ENCODE peak calls at places on chromosomes 12 and 14, in six cellular contexts. One of them, this sample, is unnamed.

GRCh38 chr12:4307593-4308333 is 13.2 kb upstream of the TIGAR start:
- DNase-seq in spleen: no peak
- DNase-seq in bronchial epithelial cell: peak; percentile 94
- DNase-seq in psoas muscle: peak; percentile 76
- DNase-seq in heart right ventricle: peak; percentile 52
- DNase-seq in ascending aorta: no peak
- DNase-seq in this sample: peak; percentile 61

GRCh38 chr12:5076761-5077160 is 33.1 kb downstream of the KCNA5 start:
- DNase-seq in bronchial epithelial cell: no peak
- DNase-seq in psoas muscle: no peak
- DNase-seq in ascending aorta: no peak
- DNase-seq in heart right ventricle: peak; percentile 33
- DNase-seq in spleen: no peak
- DNase-seq in this sample: peak; percentile 48

GRCh38 chr12:101927042-101927441 is 49.7 kb downstream of the DRAM1 start:
- DNase-seq in ascending aorta: no peak
- DNase-seq in spleen: no peak
- DNase-seq in psoas muscle: no peak
- DNase-seq in heart right ventricle: no peak
- DNase-seq in bronchial epithelial cell: no peak
- DNase-seq in this sample: no peak

GRCh38 chr14:51310453-51311074 is 70.5 kb downstream of the TMX1 start:
- DNase-seq in spleen: no peak
- DNase-seq in psoas muscle: no peak
- DNase-seq in heart right ventricle: no peak
- DNase-seq in bronchial epithelial cell: no peak
- DNase-seq in ascending aorta: no peak
- DNase-seq in this sample: no peak

GRCh38 chr12:6230321-6231110 is 30.3 kb downstream of the CD9 start:
- DNase-seq in spleen: peak; percentile 93
- DNase-seq in bronchial epithelial cell: peak; percentile 69
- DNase-seq in psoas muscle: peak; percentile 77
- DNase-seq in ascending aorta: peak; percentile 37
- DNase-seq in heart right ventricle: no peak
- DNase-seq in this sample: peak; percentile 42

GRCh38 chr14:56338674-56339073 is 220.5 kb downstream of the PELI2 start:
- DNase-seq in spleen: no peak
- DNase-seq in heart right ventricle: no peak
- DNase-seq in psoas muscle: no peak
- DNase-seq in bronchial epithelial cell: no peak
- DNase-seq in ascending aorta: no peak
- DNase-seq in this sample: no peak

GRCh38 chr12:77667101-77667500 is 163.6 kb upstream of the NAV3 start:
- DNase-seq in ascending aorta: no peak
- DNase-seq in bronchial epithelial cell: no peak
- DNase-seq in spleen: no peak
- DNase-seq in psoas muscle: no peak
- DNase-seq in heart right ventricle: no peak
- DNase-seq in this sample: no peak

GRCh38 chr12:69119770-69120169 is 119.6 kb upstream of the CPSF6 start:
- DNase-seq in spleen: no peak
- DNase-seq in psoas muscle: no peak
- DNase-seq in bronchial epithelial cell: no peak
- DNase-seq in ascending aorta: no peak
- DNase-seq in heart right ventricle: no peak
- DNase-seq in this sample: no peak

GRCh38 chr14:92348154-92348553 is 25.2 kb downstream of the SLC24A4 start:
- DNase-seq in spleen: no peak
- DNase-seq in bronchial epithelial cell: peak; percentile 24
- DNase-seq in ascending aorta: no peak
- DNase-seq in psoas muscle: no peak
- DNase-seq in heart right ventricle: no peak
- DNase-seq in this sample: no peak

GRCh38 chr14:93068721-93069120 is 47.0 kb downstream of the ITPK1 start:
- DNase-seq in ascending aorta: no peak
- DNase-seq in psoas muscle: no peak
- DNase-seq in spleen: no peak
- DNase-seq in bronchial epithelial cell: no peak
- DNase-seq in heart right ventricle: no peak
- DNase-seq in this sample: peak; percentile 59

GRCh38 chr12:57219993-57220728 is 3.6 kb downstream of the NXPH4 start:
- DNase-seq in bronchial epithelial cell: no peak
- DNase-seq in ascending aorta: no peak
- DNase-seq in spleen: no peak
- DNase-seq in psoas muscle: no peak
- DNase-seq in heart right ventricle: no peak
- DNase-seq in this sample: no peak

GRCh38 chr14:24149302-24149969 is 2.1 kb downstream of the RNF31 start:
- DNase-seq in bronchial epithelial cell: no peak
- DNase-seq in spleen: no peak
- DNase-seq in heart right ventricle: no peak
- DNase-seq in psoas muscle: no peak
- DNase-seq in ascending aorta: no peak
- DNase-seq in this sample: no peak

GRCh38 chr12:73067616-73068015 is 795.4 kb downstream of the TRHDE start:
- DNase-seq in psoas muscle: no peak
- DNase-seq in spleen: no peak
- DNase-seq in heart right ventricle: no peak
- DNase-seq in ascending aorta: no peak
- DNase-seq in bronchial epithelial cell: no peak
- DNase-seq in this sample: no peak

GRCh38 chr12:67286257-67286656 is 17.1 kb downstream of the CAND1 start:
- DNase-seq in heart right ventricle: no peak
- DNase-seq in psoas muscle: no peak
- DNase-seq in ascending aorta: no peak
- DNase-seq in spleen: no peak
- DNase-seq in bronchial epithelial cell: no peak
- DNase-seq in this sample: no peak
- H3K36me3 ChIP-seq in heart right ventricle: peaks cover 5% of the 10 kb centered on the region
- H3K36me3 ChIP-seq in psoas muscle: no peaks in the 10 kb centered on the region
- H3K36me3 ChIP-seq in ascending aorta: peaks cover 17% of the 10 kb centered on the region
- H3K36me3 ChIP-seq in spleen: no peaks in the 10 kb centered on the region
- H3K36me3 ChIP-seq in bronchial epithelial cell: peaks cover 5% of the 10 kb centered on the region
- H3K36me3 ChIP-seq in this sample: peaks cover 30% of the 10 kb centered on the region

GRCh38 chr12:58886474-58886873 is 33.8 kb downstream of the LRIG3 start:
- DNase-seq in bronchial epithelial cell: no peak
- DNase-seq in spleen: no peak
- DNase-seq in heart right ventricle: no peak
- DNase-seq in ascending aorta: no peak
- DNase-seq in psoas muscle: no peak
- DNase-seq in this sample: no peak
- H3K36me3 ChIP-seq in bronchial epithelial cell: peaks cover 9% of the 10 kb centered on the region
- H3K36me3 ChIP-seq in spleen: no peaks in the 10 kb centered on the region
- H3K36me3 ChIP-seq in heart right ventricle: peaks cover 45% of the 10 kb centered on the region
- H3K36me3 ChIP-seq in ascending aorta: peaks cover 26% of the 10 kb centered on the region
- H3K36me3 ChIP-seq in psoas muscle: peaks cover 15% of the 10 kb centered on the region
- H3K36me3 ChIP-seq in this sample: peaks cover 68% of the 10 kb centered on the region

GRCh38 chr12:132052191-132052932 is 91.8 kb downstream of the DDX51 start:
- DNase-seq in psoas muscle: no peak
- DNase-seq in ascending aorta: no peak
- DNase-seq in bronchial epithelial cell: no peak
- DNase-seq in spleen: no peak
- DNase-seq in heart right ventricle: no peak
- DNase-seq in this sample: no peak
- H3K36me3 ChIP-seq in psoas muscle: peaks cover 9% of the 10 kb centered on the region
- H3K36me3 ChIP-seq in ascending aorta: peaks cover 91% of the 10 kb centered on the region
- H3K36me3 ChIP-seq in bronchial epithelial cell: peaks cover 22% of the 10 kb centered on the region
- H3K36me3 ChIP-seq in spleen: peaks cover 70% of the 10 kb centered on the region
- H3K36me3 ChIP-seq in heart right ventricle: peaks cover 61% of the 10 kb centered on the region
- H3K36me3 ChIP-seq in this sample: peaks cover 95% of the 10 kb centered on the region

GRCh38 chr14:105455086-105455640 is 19.5 kb upstream of the CRIP2 start:
- DNase-seq in psoas muscle: no peak
- DNase-seq in ascending aorta: no peak
- DNase-seq in bronchial epithelial cell: no peak
- DNase-seq in heart right ventricle: peak; percentile 9
- DNase-seq in spleen: no peak
- DNase-seq in this sample: no peak
- H3K36me3 ChIP-seq in psoas muscle: peaks cover 6% of the 10 kb centered on the region
- H3K36me3 ChIP-seq in ascending aorta: peaks cover 68% of the 10 kb centered on the region
- H3K36me3 ChIP-seq in bronchial epithelial cell: peaks cover 28% of the 10 kb centered on the region
- H3K36me3 ChIP-seq in heart right ventricle: peaks cover 27% of the 10 kb centered on the region
- H3K36me3 ChIP-seq in spleen: peaks cover 24% of the 10 kb centered on the region
- H3K36me3 ChIP-seq in this sample: peaks cover 67% of the 10 kb centered on the region

DNA sequence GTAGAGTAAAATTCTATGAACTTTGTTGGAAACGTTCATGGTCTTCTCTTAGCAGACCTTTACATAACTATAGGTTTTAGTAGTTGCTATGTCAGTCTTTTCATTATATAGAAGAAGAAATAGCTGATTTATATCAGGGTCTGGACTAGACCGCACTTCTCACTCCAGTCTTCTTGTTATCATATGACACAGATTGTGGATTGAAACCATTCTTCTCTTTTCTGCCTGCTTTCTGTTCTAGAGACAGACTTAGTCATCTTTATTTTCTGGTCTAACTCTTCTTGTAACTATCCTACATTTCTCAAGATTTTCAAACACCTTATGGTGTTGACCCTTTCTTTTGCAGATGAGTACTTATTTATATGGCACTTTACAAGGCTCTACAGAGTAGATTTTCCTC is 55.7 kb downstream of the PCNX1 start:
- DNase-seq in heart right ventricle: no peak
- DNase-seq in spleen: no peak
- DNase-seq in psoas muscle: no peak
- DNase-seq in bronchial epithelial cell: no peak
- DNase-seq in ascending aorta: no peak
- DNase-seq in this sample: no peak
- H3K36me3 ChIP-seq in heart right ventricle: peaks cover 10% of the 10 kb centered on the region
- H3K36me3 ChIP-seq in spleen: peaks cover 7% of the 10 kb centered on the region
- H3K36me3 ChIP-seq in psoas muscle: peaks cover 3% of the 10 kb centered on the region
- H3K36me3 ChIP-seq in bronchial epithelial cell: peaks cover 1% of the 10 kb centered on the region
- H3K36me3 ChIP-seq in ascending aorta: peaks cover 15% of the 10 kb centered on the region
- H3K36me3 ChIP-seq in this sample: peaks cover 9% of the 10 kb centered on the region

DNA sequence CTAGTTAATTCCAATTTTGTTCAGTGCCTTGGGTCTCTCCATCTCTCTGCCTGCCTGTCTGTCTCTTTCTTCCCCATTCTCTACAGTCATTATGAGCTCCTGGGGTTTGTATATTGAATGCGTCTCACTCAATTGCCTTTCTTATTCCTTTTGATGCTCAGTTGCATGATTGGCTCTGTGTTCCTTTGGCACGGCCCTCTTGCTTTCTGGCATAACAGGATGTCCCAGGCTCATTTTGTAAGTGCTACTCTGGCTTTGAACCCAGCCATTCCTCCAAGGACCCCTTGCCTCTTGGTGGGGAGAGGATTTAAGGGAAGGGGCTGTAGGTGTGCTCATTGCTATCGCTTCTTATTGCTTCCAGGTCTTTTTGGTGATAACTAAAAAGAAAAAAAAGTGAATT is 35.6 kb downstream of the ZNF664 start:
- DNase-seq in heart right ventricle: no peak
- DNase-seq in ascending aorta: no peak
- DNase-seq in spleen: no peak
- DNase-seq in psoas muscle: no peak
- DNase-seq in bronchial epithelial cell: no peak
- DNase-seq in this sample: no peak
- H3K36me3 ChIP-seq in heart right ventricle: peaks cover 22% of the 10 kb centered on the region
- H3K36me3 ChIP-seq in ascending aorta: peaks cover 39% of the 10 kb centered on the region
- H3K36me3 ChIP-seq in spleen: peaks cover 11% of the 10 kb centered on the region
- H3K36me3 ChIP-seq in psoas muscle: peaks cover 4% of the 10 kb centered on the region
- H3K36me3 ChIP-seq in bronchial epithelial cell: peaks cover 6% of the 10 kb centered on the region
- H3K36me3 ChIP-seq in this sample: peaks cover 46% of the 10 kb centered on the region

DNA sequence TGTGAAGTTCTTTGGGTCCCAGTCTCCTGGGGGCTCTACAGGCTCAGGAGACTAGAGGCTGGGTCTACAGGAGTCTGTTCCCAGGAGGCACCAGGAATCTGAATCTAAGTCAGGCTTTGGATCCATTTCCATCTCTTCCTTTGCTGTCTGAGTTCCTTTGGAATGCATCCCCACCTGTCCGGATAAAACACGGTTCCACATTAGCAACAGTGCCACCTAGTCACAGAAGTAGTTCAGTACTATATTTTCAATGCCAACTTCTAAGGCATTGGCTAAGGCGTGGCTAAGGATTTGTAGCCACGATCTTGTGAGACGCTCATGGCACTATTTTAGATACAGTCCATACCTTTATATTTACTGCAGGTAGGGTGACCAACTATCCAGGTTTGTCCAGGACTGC is 15.1 kb downstream of the ZC2HC1C start:
- DNase-seq in psoas muscle: no peak
- DNase-seq in ascending aorta: no peak
- DNase-seq in spleen: no peak
- DNase-seq in heart right ventricle: no peak
- DNase-seq in bronchial epithelial cell: peak; percentile 38
- DNase-seq in this sample: no peak
- H3K36me3 ChIP-seq in psoas muscle: peaks cover 12% of the 10 kb centered on the region
- H3K36me3 ChIP-seq in ascending aorta: peaks cover 76% of the 10 kb centered on the region
- H3K36me3 ChIP-seq in spleen: peaks cover 64% of the 10 kb centered on the region
- H3K36me3 ChIP-seq in heart right ventricle: peaks cover 52% of the 10 kb centered on the region
- H3K36me3 ChIP-seq in bronchial epithelial cell: peaks cover 13% of the 10 kb centered on the region
- H3K36me3 ChIP-seq in this sample: peaks cover 62% of the 10 kb centered on the region

DNA sequence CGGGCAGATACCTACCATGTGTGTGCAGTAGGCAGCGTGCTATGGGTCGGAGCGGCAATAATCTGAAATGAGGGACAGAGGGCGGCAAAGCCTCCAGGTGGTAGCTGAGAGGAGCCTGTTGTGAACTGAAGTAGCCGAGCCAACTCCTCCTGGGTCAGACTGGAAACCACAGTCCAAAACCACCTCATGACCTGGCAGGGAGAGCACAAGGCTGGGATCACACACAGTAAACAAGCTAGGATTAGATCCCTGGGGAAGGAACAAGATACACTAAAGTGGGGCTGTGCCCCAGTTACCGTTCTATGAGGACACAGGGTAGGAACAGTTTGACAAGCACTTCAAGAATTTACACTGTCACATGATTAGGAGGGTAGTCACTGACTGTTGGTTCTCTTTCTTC is 49.0 kb downstream of the AREL1 start:
- DNase-seq in bronchial epithelial cell: no peak
- DNase-seq in psoas muscle: peak; percentile 93
- DNase-seq in spleen: no peak
- DNase-seq in ascending aorta: no peak
- DNase-seq in heart right ventricle: no peak
- DNase-seq in this sample: peak; percentile 57
- H3K36me3 ChIP-seq in bronchial epithelial cell: peaks cover 13% of the 10 kb centered on the region
- H3K36me3 ChIP-seq in psoas muscle: peaks cover 9% of the 10 kb centered on the region
- H3K36me3 ChIP-seq in spleen: peaks cover 72% of the 10 kb centered on the region
- H3K36me3 ChIP-seq in ascending aorta: peaks cover 35% of the 10 kb centered on the region
- H3K36me3 ChIP-seq in heart right ventricle: peaks cover 25% of the 10 kb centered on the region
- H3K36me3 ChIP-seq in this sample: peaks cover 79% of the 10 kb centered on the region

GRCh38 chr14:100116134-100116533 is 43.3 kb downstream of the DEGS2 start:
- DNase-seq in psoas muscle: peak; percentile 2
- DNase-seq in spleen: no peak
- DNase-seq in bronchial epithelial cell: no peak
- DNase-seq in heart right ventricle: no peak
- DNase-seq in ascending aorta: no peak
- DNase-seq in this sample: no peak

GRCh38 chr14:100115726-100116125 is 43.7 kb downstream of the DEGS2 start:
- DNase-seq in spleen: peak; percentile 40
- DNase-seq in psoas muscle: no peak
- DNase-seq in heart right ventricle: no peak
- DNase-seq in bronchial epithelial cell: no peak
- DNase-seq in ascending aorta: no peak
- DNase-seq in this sample: no peak

GRCh38 chr14:100118377-100119011 is 41.0 kb downstream of the DEGS2 start:
- DNase-seq in psoas muscle: no peak
- DNase-seq in bronchial epithelial cell: no peak
- DNase-seq in ascending aorta: no peak
- DNase-seq in spleen: no peak
- DNase-seq in heart right ventricle: no peak
- DNase-seq in this sample: no peak

GRCh38 chr14:100117647-100118376 is 41.6 kb downstream of the DEGS2 start:
- DNase-seq in spleen: peak; percentile 33
- DNase-seq in heart right ventricle: no peak
- DNase-seq in bronchial epithelial cell: no peak
- DNase-seq in ascending aorta: no peak
- DNase-seq in psoas muscle: no peak
- DNase-seq in this sample: no peak

GRCh38 chr14:100117026-100117425 is 42.4 kb downstream of the DEGS2 start:
- DNase-seq in ascending aorta: no peak
- DNase-seq in bronchial epithelial cell: no peak
- DNase-seq in spleen: peak; percentile 75
- DNase-seq in heart right ventricle: no peak
- DNase-seq in psoas muscle: peak; percentile 47
- DNase-seq in this sample: no peak
- H3K36me3 ChIP-seq in ascending aorta: no peaks in the 10 kb centered on the region
- H3K36me3 ChIP-seq in bronchial epithelial cell: no peaks in the 10 kb centered on the region
- H3K36me3 ChIP-seq in spleen: peaks cover 17% of the 10 kb centered on the region
- H3K36me3 ChIP-seq in heart right ventricle: no peaks in the 10 kb centered on the region
- H3K36me3 ChIP-seq in psoas muscle: no peaks in the 10 kb centered on the region
- H3K36me3 ChIP-seq in this sample: no peaks in the 10 kb centered on the region